ENCODE peak calls at places on chromosomes 7 and 10, in seven cellular contexts. D is bronchial epithelial cell, K is epithelial cell of prostate, U is H54, C is AG20443, Z is islet precursor cell, Y is NCI-H2029. P is an unnamed sample.

GRCh38 chr7:50504646-50505546 is 54.7 kb upstream of the FIGNL1 start:
- DNase-seq in D (no peak), K (no peak), U (no peak), C (peak; percentile 56), Z (no peak), Y (no peak), P (peak; percentile 22)

GRCh38 chr7:107180378-107180777 is 11.6 kb downstream of the HBP1 start:
- DNase-seq in D (peak; percentile 75), K (no peak), U (no peak), C (no peak), Z (no peak), Y (no peak), P (peak; percentile 76)

GRCh38 chr10:24201503-24202180 is 7.3 kb upstream of the KIAA1217 start:
- DNase-seq in D (no peak), K (no peak), U (no peak), C (no peak), Z (no peak), Y (no peak), P (no peak)

GRCh38 chr7:113371376-113372043 is 253.2 kb upstream of the SMIM30 start:
- DNase-seq in D (peak; percentile 18), K (no peak), U (no peak), C (peak; percentile 10), Z (no peak), Y (no peak), P (peak; percentile 83)

GRCh38 chr7:10460474-10460873 is 513.2 kb upstream of the PHF14 start:
- DNase-seq in D (no peak), K (no peak), U (no peak), C (no peak), Z (no peak), Y (no peak), P (no peak)

GRCh38 chr10:100869399-100869798 is 43.4 kb upstream of the SLF2 start:
- DNase-seq in D (no peak), K (no peak), U (no peak), C (no peak), Z (no peak), Y (no peak), P (no peak)

GRCh38 chr7:143259765-143260164 is 3.5 kb upstream of the GSTK1 start:
- DNase-seq in D (peak; percentile 91), K (peak; percentile 58), U (no peak), C (no peak), Z (no peak), Y (no peak), P (no peak)

GRCh38 chr7:73909051-73909941 is 48.3 kb downstream of the TMEM270 start:
- DNase-seq in D (no peak), K (no peak), U (no peak), C (no peak), Z (peak; percentile 41), Y (no peak), P (no peak)

GRCh38 chr10:74189999-74190421 is 39.0 kb downstream of the ADK start:
- DNase-seq in D (peak; percentile 99), K (peak; percentile 94), U (no peak), C (peak; percentile 56), Z (peak; percentile 83), Y (no peak), P (peak; percentile 80)

GRCh38 chr10:80702143-80702542 is 164.4 kb downstream of the SH2D4B start:
- DNase-seq in D (no peak), K (no peak), U (no peak), C (no peak), Z (no peak), Y (no peak), P (no peak)

GRCh38 chr10:126895214-126895781 is 9.9 kb upstream of the DOCK1 start:
- DNase-seq in D (no peak), K (no peak), U (no peak), C (no peak), Z (no peak), Y (peak; percentile 31), P (no peak)

GRCh38 chr7:25098096-25099046 is 26.7 kb downstream of the CYCS start:
- DNase-seq in D (peak; percentile 72), K (no peak), U (peak; percentile 71), C (peak; percentile 83), Z (peak; percentile 73), Y (peak; percentile 48), P (peak; percentile 80)

GRCh38 chr10:30374353-30374752 is 25.3 kb upstream of the MTPAP start:
- DNase-seq in D (no peak), K (no peak), U (no peak), C (no peak), Z (peak; percentile 69), Y (no peak), P (no peak)

GRCh38 chr7:140435252-140435895 is 31.5 kb downstream of the RAB19 start:
- DNase-seq in D (no peak), K (no peak), U (no peak), C (peak; percentile 35), Z (no peak), Y (no peak), P (peak; percentile 6)

GRCh38 chr10:18140957-18141888 is 999 bp downstream of the CACNB2 start:
- DNase-seq in D (peak; percentile 10), K (no peak), U (no peak), C (peak; percentile 21), Z (peak; percentile 57), Y (no peak), P (peak; percentile 43)

GRCh38 chr10:133347636-133348517 is 704 bp downstream of the PRAP1 start:
- DNase-seq in D (no peak), K (no peak), U (no peak), C (no peak), Z (no peak), Y (no peak), P (no peak)

GRCh38 chr10:48658243-48658888 is 26.3 kb upstream of the WDFY4 start:
- DNase-seq in D (peak; percentile 48), K (no peak), U (peak; percentile 47), C (peak; percentile 82), Z (peak; percentile 85), Y (peak; percentile 1), P (peak; percentile 82)

GRCh38 chr10:129759214-129760002 is 204.7 kb downstream of the EBF3 start:
- DNase-seq in D (no peak), K (no peak), U (no peak), C (no peak), Z (peak; percentile 46), Y (no peak), P (no peak)

GRCh38 chr7:44217133-44217714 is 16.4 kb downstream of the YKT6 start:
- DNase-seq in D (no peak), K (no peak), U (no peak), C (no peak), Z (no peak), Y (no peak), P (no peak)

GRCh38 chr7:39017369-39017768 is 39.7 kb downstream of the POU6F2 start:
- DNase-seq in D (no peak), K (no peak), U (no peak), C (peak; percentile 20), Z (no peak), Y (no peak), P (peak; percentile 23)

GRCh38 chr7:81688622-81689411 is 81.0 kb downstream of the HGF start:
- DNase-seq in D (no peak), K (no peak), U (no peak), C (no peak), Z (no peak), Y (no peak), P (no peak)

GRCh38 chr7:51311166-51311565 is 5.4 kb downstream of the COBL start:
- DNase-seq in D (no peak), K (no peak), U (no peak), C (no peak), Z (no peak), Y (no peak), P (no peak)

GRCh38 chr7:94376281-94376680 is 18.4 kb upstream of the COL1A2 start:
- DNase-seq in D (no peak), K (no peak), U (no peak), C (no peak), Z (no peak), Y (no peak), P (no peak)

GRCh38 chr7:84452618-84453017 is 258.0 kb upstream of the SEMA3A start:
- DNase-seq in D (no peak), K (no peak), U (no peak), C (no peak), Z (no peak), Y (no peak), P (no peak)

GRCh38 chr7:130667593-130668257 is 823 bp downstream of the COPG2 start:
- DNase-seq in D (no peak), K (no peak), U (no peak), C (no peak), Z (no peak), Y (no peak), P (no peak)

GRCh38 chr7:92634924-92635519 is 44.8 kb upstream of the FAM133B start:
- DNase-seq in D (peak; percentile 90), K (peak; percentile 14), U (no peak), C (peak; percentile 27), Z (no peak), Y (no peak), P (peak; percentile 70)

GRCh38 chr10:91799580-91799975 is 1.4 kb downstream of the TNKS2 start:
- DNase-seq in D (peak; percentile 80), K (no peak), U (peak; percentile 28), C (no peak), Z (no peak), Y (no peak), P (no peak)

GRCh38 chr7:3510101-3511020 is 209.3 kb downstream of the SDK1 start:
- DNase-seq in D (no peak), K (no peak), U (no peak), C (no peak), Z (no peak), Y (no peak), P (peak; percentile 61)

P was measured in astrocyte of the hippocampus.